ENCODE peak calls at places on chromosomes 16 and 17, in four cellular contexts. B is psoas muscle; D is effector memory CD4-positive, alpha-beta T cell; M is A549. T is an unnamed sample.

GRCh38 chr16:84555418-84556196 is 51.1 kb upstream of the MEAK7 start:
- DNase-seq in M (no peak), B (peak; percentile 19), D (no peak), T (no peak)

GRCh38 chr17:67239597-67239996 is 5.4 kb downstream of the HELZ start:
- DNase-seq in B (no peak), D (no peak), M (no peak), T (no peak)

GRCh38 chr17:22512506-22512905 is 820.2 kb downstream of the KCNJ18 start:
- DNase-seq in B (no peak), M (no peak), D (no peak), T (no peak)

GRCh38 chr17:49823614-49824013 is 24.3 kb downstream of the TAC4 start:
- DNase-seq in M (no peak), D (no peak), B (no peak), T (no peak)

GRCh38 chr17:46194393-46195216 is 1.4 kb upstream of the KANSL1 start:
- DNase-seq in B (no peak), D (peak; percentile 38), M (peak; percentile 60), T (no peak)

GRCh38 chr16:88382491-88383400 is at the start of gene ZNF469:
- DNase-seq in D (no peak), M (peak; percentile 34), B (peak; percentile 60), T (no peak)

GRCh38 chr16:89216315-89217137 is 977 bp upstream of the ZNF778 start:
- DNase-seq in D (peak; percentile 65), M (peak; percentile 81), B (peak; percentile 89), T (no peak)

GRCh38 chr17:36608280-36608679 is 6.9 kb downstream of the MRM1 start:
- DNase-seq in B (peak; percentile 23), M (no peak), D (no peak), T (no peak)

GRCh38 chr17:48002208-48002919 is 31.5 kb downstream of the CDK5RAP3 start:
- DNase-seq in M (peak; percentile 56), D (no peak), B (no peak), T (no peak)

GRCh38 chr16:20611975-20612471 is 35.9 kb upstream of the ACSM2B start:
- DNase-seq in D (no peak), M (no peak), B (peak; percentile 64), T (no peak)

GRCh38 chr16:75621170-75621477 is 2.0 kb downstream of the ADAT1 start:
- DNase-seq in D (no peak), M (peak; percentile 44), B (no peak), T (no peak)

GRCh38 chr16:89315791-89316581 is 98.5 kb downstream of the ZNF778 start:
- DNase-seq in B (no peak), M (peak; percentile 58), D (peak; percentile 77), T (no peak)

GRCh38 chr17:76139801-76140660 is 1.0 kb downstream of the FOXJ1 start:
- DNase-seq in M (no peak), B (peak; percentile 51), D (no peak), T (no peak)

GRCh38 chr16:84885024-84885910 is 65.5 kb downstream of the CRISPLD2 start:
- DNase-seq in B (peak; percentile 31), D (no peak), M (no peak), T (no peak)

GRCh38 chr16:15440852-15441251 is 6.5 kb downstream of the BMERB1 start:
- DNase-seq in D (no peak), B (no peak), M (peak; percentile 86), T (no peak)

GRCh38 chr17:59572301-59572924 is 7.0 kb downstream of the DHX40 start:
- DNase-seq in B (no peak), D (no peak), M (no peak), T (no peak)

GRCh38 chr17:44997733-44998520 is 29.8 kb upstream of the C1QL1 start:
- DNase-seq in D (no peak), M (no peak), B (no peak), T (no peak)

DNA sequence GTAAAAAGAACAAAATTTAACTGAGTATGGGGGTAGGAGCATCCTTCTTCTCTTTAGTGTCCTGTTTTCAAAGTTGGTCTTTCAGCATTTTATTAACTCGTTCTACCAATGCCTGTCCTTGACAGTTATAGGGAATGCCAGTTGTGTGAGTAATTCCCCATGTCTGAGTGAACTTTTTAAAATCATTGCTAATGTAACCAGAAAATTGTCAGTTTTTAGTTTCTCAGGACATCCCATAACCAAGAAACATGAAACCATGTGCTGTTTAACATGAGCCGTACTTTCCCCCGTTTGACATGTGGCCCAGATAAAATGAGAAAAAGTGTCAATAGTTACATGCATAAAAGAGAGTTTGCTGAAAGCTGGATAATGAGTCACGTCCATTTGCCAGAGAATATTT is 71.4 kb upstream of the ARL4D start:
- DNase-seq in M (no peak), D (no peak), B (no peak), T (no peak)
- H3K4me3 ChIP-seq in M (no peak overlapping the region), D (no peak overlapping the region), B (peak overlapping the region; percentile 13), T (no peak overlapping the region)

GRCh38 chr16:14366447-14366846 is 263.6 kb downstream of the PARN start:
- DNase-seq in D (no peak), B (no peak), M (no peak), T (no peak)

GRCh38 chr16:14365200-14365851 is 264.7 kb downstream of the PARN start:
- DNase-seq in B (no peak), D (no peak), M (peak; percentile 95), T (no peak)

GRCh38 chr16:14362774-14363371 is 267.2 kb downstream of the PARN start:
- DNase-seq in B (no peak), M (no peak), D (no peak), T (no peak)

GRCh38 chr16:14364386-14365199 is 265.5 kb downstream of the PARN start:
- DNase-seq in B (no peak), M (peak; percentile 99), D (no peak), T (no peak)

DNA sequence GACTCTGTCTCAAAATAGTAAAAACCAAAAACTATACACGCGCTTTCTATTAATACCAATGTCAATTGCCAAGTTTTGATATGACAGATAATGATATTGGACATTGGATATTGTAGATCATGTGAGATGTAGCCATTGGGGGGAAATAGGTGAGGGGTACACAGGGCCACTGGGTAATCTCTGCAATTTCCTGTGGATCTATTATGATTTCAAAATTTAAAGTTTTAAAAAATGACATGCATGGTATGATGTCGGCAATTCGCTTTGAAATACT is 266.0 kb downstream of the PARN start:
- DNase-seq in D (no peak), M (no peak), B (no peak), T (no peak)
- H3K4me1 ChIP-seq in D (no peaks in the 10 kb centered on the region), M (peaks cover 40% of the 10 kb centered on the region), B (peaks cover 10% of the 10 kb centered on the region), T (no peaks in the 10 kb centered on the region)

DNA sequence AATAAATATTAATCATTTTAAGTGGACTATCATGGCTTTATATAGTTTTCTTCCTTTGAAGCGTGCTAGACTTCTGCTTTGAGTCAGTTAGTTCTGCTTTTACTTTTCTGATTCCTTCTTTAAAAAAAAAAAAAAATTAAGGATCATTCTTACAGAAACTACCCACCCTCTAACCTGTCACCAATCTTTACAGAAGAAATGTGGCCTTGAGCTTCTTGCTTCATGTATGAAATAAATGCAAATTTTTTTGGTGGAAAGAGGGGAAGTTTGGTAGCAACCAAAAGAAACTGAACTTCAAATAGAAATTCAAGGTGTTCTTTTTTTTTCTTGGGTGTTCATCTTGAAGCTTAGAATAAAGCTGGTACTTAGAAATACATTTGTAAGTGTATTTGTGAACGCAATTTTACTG is 2.2 kb downstream of the EVI2A start:
- DNase-seq in D (no peak), M (no peak), B (no peak), T (no peak)
- H3K4me3 ChIP-seq in D (peak overlapping the region; percentile 72), M (no peak overlapping the region), B (peak overlapping the region; percentile 5), T (no peak overlapping the region)

DNA sequence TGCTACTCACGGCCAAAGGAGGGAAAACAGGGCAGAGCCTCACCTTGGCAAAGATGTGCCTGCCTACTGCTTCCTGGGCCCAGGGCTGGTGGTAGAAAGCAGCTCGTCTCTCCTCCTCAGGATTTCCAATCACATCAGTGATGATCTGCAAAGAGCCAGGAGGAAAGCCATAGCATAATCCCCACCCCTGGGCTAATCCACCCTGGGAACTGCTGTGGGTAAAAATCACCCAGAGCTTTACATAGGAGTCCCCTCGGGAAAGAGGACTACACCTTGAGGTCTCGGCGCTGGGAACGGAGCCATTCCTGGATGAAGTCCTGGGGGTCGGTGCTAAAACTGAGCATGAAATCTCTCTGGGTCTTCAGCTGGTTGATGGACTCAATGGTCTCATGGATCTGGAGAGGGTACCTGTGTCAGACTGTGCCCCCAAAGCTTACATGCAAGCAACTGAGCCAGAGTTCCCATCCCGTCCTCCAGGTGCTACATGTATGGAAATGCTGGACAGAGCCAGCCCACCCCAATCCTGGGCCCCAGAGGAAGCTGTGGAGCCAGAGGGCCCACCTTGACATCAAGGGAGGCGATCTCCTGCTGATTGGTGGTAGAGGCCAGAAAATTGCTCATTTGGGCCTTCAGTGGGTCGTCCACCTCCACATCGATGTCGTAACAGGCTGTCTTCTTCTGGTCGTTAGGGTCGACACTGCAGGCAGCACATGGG is 5.7 kb upstream of the FTSJ3 start:
- DNase-seq in M (no peak), D (no peak), B (no peak), T (no peak)
- H3K4me1 ChIP-seq in M (peaks cover 19% of the 10 kb centered on the region), D (peaks cover 32% of the 10 kb centered on the region), B (peaks cover 39% of the 10 kb centered on the region), T (peaks cover under 1% of the 10 kb centered on the region)

GRCh38 chr16:69925311-69925710 is 25.8 kb upstream of the CLEC18A start:
- DNase-seq in B (no peak), M (no peak), D (no peak), T (no peak)
- H3K4me3 ChIP-seq in B (peak overlapping the region; percentile 47), M (no peak overlapping the region), D (no peak overlapping the region), T (no peak overlapping the region)

GRCh38 chr17:63331301-63331700 is 114.8 kb downstream of the CYB561 start:
- DNase-seq in D (no peak), B (no peak), M (no peak), T (no peak)
- H3K4me1 ChIP-seq in D (no peaks in the 10 kb centered on the region), B (no peaks in the 10 kb centered on the region), M (peaks cover 4% of the 10 kb centered on the region), T (no peaks in the 10 kb centered on the region)

GRCh38 chr16:54937673-54938350 is 7.1 kb downstream of the IRX5 start:
- DNase-seq in B (no peak), D (no peak), M (no peak), T (no peak)
- H3K4me3 ChIP-seq in B (peak overlapping the region; percentile 89), D (peak overlapping the region; percentile 35), M (peak overlapping the region; percentile 57), T (peak overlapping the region; percentile 14)

T was measured in iPS DF 6.9.